ENCODE peak calls at places on chromosomes 4 and X, in six cellular contexts. U is NCI-H345, R is GM13977, O is T-helper 2 cell, V is NCI-H460, S is substantia nigra. C is an unnamed sample.
A peak's percentile ranks its signal among the peaks of the same experiment; 100 is the strongest.

GRCh38 chr4:182711211-182711610 is 206.0 kb downstream of the DCTD start:
- DNase-seq in U (no peak), R (no peak), O (no peak), V (no peak), S (no peak), C (no peak)

GRCh38 chr4:5198586-5198985 is 147.3 kb downstream of the STK32B start:
- DNase-seq in U (peak; percentile 91), R (no peak), O (no peak), V (no peak), S (no peak), C (no peak)

GRCh38 chr4:68359508-68359907 is 9.6 kb upstream of the YTHDC1 start:
- DNase-seq in U (no peak), R (no peak), O (no peak), V (no peak), S (no peak), C (no peak)

GRCh38 chr4:91302120-91302519 is 1001.6 kb upstream of the GRID2 start:
- DNase-seq in U (no peak), R (no peak), O (no peak), V (no peak), S (no peak), C (no peak)

GRCh38 chr4:40662962-40663604 is 33.4 kb upstream of the RBM47 start:
- DNase-seq in U (peak; percentile 89), R (peak; percentile 42), O (no peak), V (no peak), S (no peak), C (no peak)

GRCh38 chr4:119242417-119242816 is 29.9 kb downstream of the USP53 start:
- DNase-seq in U (no peak), R (no peak), O (no peak), V (no peak), S (no peak), C (no peak)

GRCh38 chr4:76305033-76305687 is 1.4 kb upstream of the STBD1 start:
- DNase-seq in U (no peak), R (no peak), O (no peak), V (no peak), S (no peak), C (no peak)

GRCh38 chr4:7518871-7519637 is 84.3 kb upstream of the PSAPL1 start:
- DNase-seq in U (peak; percentile 89), R (no peak), O (no peak), V (no peak), S (peak; percentile 26), C (no peak)

GRCh38 chr4:1754336-1754735 is 33.0 kb downstream of the TACC3 start:
- DNase-seq in U (no peak), R (no peak), O (no peak), V (no peak), S (no peak), C (no peak)

GRCh38 chrX:17736478-17736855 is 826 bp upstream of the SCML1 start:
- DNase-seq in U (no peak), R (no peak), O (no peak), V (no peak), S (no peak), C (no peak)

GRCh38 chr4:108272566-108272965 is 103.8 kb upstream of the LEF1 start:
- DNase-seq in U (no peak), R (no peak), O (no peak), V (no peak), S (no peak), C (no peak)

GRCh38 chrX:13033193-13033592 is 11.2 kb downstream of the FAM9C start:
- DNase-seq in U (no peak), R (no peak), O (no peak), V (no peak), S (no peak), C (no peak)

GRCh38 chr4:112327950-112328349 is 30.8 kb downstream of the ALPK1 start:
- DNase-seq in U (peak; percentile 46), R (peak; percentile 40), O (no peak), V (peak; percentile 29), S (no peak), C (no peak)

GRCh38 chr4:56468097-56468422 is 643 bp downstream of the SRP72 start:
- DNase-seq in U (peak; percentile 38), R (no peak), O (no peak), V (no peak), S (no peak), C (no peak)

GRCh38 chr4:169231647-169232262 is 39.0 kb downstream of the SH3RF1 start:
- DNase-seq in U (no peak), R (no peak), O (no peak), V (no peak), S (no peak), C (no peak)

GRCh38 chr4:3607690-3608514 is 75.7 kb upstream of the LRPAP1 start:
- DNase-seq in U (peak; percentile 70), R (no peak), O (no peak), V (no peak), S (no peak), C (no peak)

GRCh38 chr4:53175640-53176039 is 190.2 kb downstream of the SCFD2 start:
- DNase-seq in U (no peak), R (no peak), O (no peak), V (no peak), S (no peak), C (no peak)

GRCh38 chrX:107712231-107713204 is 63.1 kb downstream of the TSC22D3 start:
- DNase-seq in U (no peak), R (no peak), O (no peak), V (no peak), S (no peak), C (peak; percentile 41)

GRCh38 chr4:38292529-38292928 is 332.3 kb downstream of the PTTG2 start:
- DNase-seq in U (no peak), R (no peak), O (no peak), V (no peak), S (no peak), C (no peak)

GRCh38 chr4:10124167-10124930 is 7.8 kb upstream of the WDR1 start:
- DNase-seq in U (no peak), R (no peak), O (no peak), V (no peak), S (no peak), C (no peak)

GRCh38 chr4:38728651-38729141 is 54.1 kb downstream of the TLR10 start:
- DNase-seq in U (peak; percentile 53), R (no peak), O (no peak), V (peak; percentile 14), S (no peak), C (peak; percentile 57)

GRCh38 chrX:133365886-133366611 is 49.2 kb downstream of the GPC4 start:
- DNase-seq in U (no peak), R (no peak), O (no peak), V (no peak), S (no peak), C (no peak)

GRCh38 chrX:54721424-54721823 is 76.6 kb downstream of the ITIH6 start:
- DNase-seq in U (no peak), R (no peak), O (no peak), V (peak; percentile 23), S (no peak), C (no peak)

GRCh38 chrX:20001615-20002014 is 10.8 kb upstream of the BCLAF3 start:
- DNase-seq in U (peak; percentile 23), R (no peak), O (no peak), V (no peak), S (no peak), C (no peak)

GRCh38 chrX:39930777-39931553 is 166.8 kb downstream of the BCOR start:
- DNase-seq in U (no peak), R (no peak), O (no peak), V (no peak), S (no peak), C (no peak)

GRCh38 chr4:150173854-150174398 is 95.7 kb downstream of the DCLK2 start:
- DNase-seq in U (peak; percentile 75), R (no peak), O (no peak), V (no peak), S (no peak), C (no peak)

GRCh38 chr4:87103691-87104187 is 116.7 kb downstream of the KLHL8 start:
- DNase-seq in U (no peak), R (no peak), O (no peak), V (no peak), S (no peak), C (no peak)

GRCh38 chr4:73777612-73778011 is 37.2 kb downstream of the CXCL8 start:
- DNase-seq in U (no peak), R (no peak), O (no peak), V (no peak), S (no peak), C (no peak)

GRCh38 chr4:57233391-57233790 is 123.2 kb upstream of the IGFBP7 start:
- DNase-seq in U (peak; percentile 2), R (no peak), O (no peak), V (no peak), S (no peak), C (no peak)